ENCODE peak calls at places on chromosomes 13 and 19, in six cellular contexts. One of them, this sample, is unnamed.

GRCh38 chr13:47959468-47960088 is 41.5 kb downstream of the SUCLA2 start:
- DNase-seq in transverse colon: no peak
- DNase-seq in WERI-Rb-1: no peak
- DNase-seq in SJSA1: no peak
- DNase-seq in adrenal gland: no peak
- DNase-seq in tibial nerve: no peak
- DNase-seq in this sample: no peak

GRCh38 chr13:23748109-23748508 is 141.1 kb downstream of the MIPEP start:
- DNase-seq in SJSA1: no peak
- DNase-seq in WERI-Rb-1: no peak
- DNase-seq in tibial nerve: no peak
- DNase-seq in adrenal gland: no peak
- DNase-seq in transverse colon: no peak
- DNase-seq in this sample: no peak

GRCh38 chr19:34841780-34842179 is 68.8 kb upstream of the ZNF599 start:
- DNase-seq in WERI-Rb-1: peak; percentile 88
- DNase-seq in adrenal gland: no peak
- DNase-seq in tibial nerve: no peak
- DNase-seq in transverse colon: no peak
- DNase-seq in SJSA1: no peak
- DNase-seq in this sample: no peak

GRCh38 chr13:62085832-62086231 is 670.2 kb upstream of the PCDH20 start:
- DNase-seq in WERI-Rb-1: no peak
- DNase-seq in adrenal gland: no peak
- DNase-seq in tibial nerve: no peak
- DNase-seq in SJSA1: no peak
- DNase-seq in transverse colon: no peak
- DNase-seq in this sample: no peak

GRCh38 chr19:13619203-13619632 is 112.9 kb upstream of the CACNA1A start:
- DNase-seq in WERI-Rb-1: no peak
- DNase-seq in adrenal gland: no peak
- DNase-seq in SJSA1: no peak
- DNase-seq in tibial nerve: no peak
- DNase-seq in transverse colon: no peak
- DNase-seq in this sample: no peak

GRCh38 chr13:91381371-91381770 is 17.1 kb upstream of the GPC5 start:
- DNase-seq in adrenal gland: no peak
- DNase-seq in SJSA1: no peak
- DNase-seq in WERI-Rb-1: peak; percentile 54
- DNase-seq in tibial nerve: no peak
- DNase-seq in transverse colon: no peak
- DNase-seq in this sample: peak; percentile 23

GRCh38 chr13:20401958-20402856 is 123.5 kb downstream of the CRYL1 start:
- DNase-seq in WERI-Rb-1: no peak
- DNase-seq in adrenal gland: no peak
- DNase-seq in SJSA1: no peak
- DNase-seq in transverse colon: no peak
- DNase-seq in tibial nerve: no peak
- DNase-seq in this sample: no peak

GRCh38 chr13:45501175-45501526 is 36.4 kb downstream of the COG3 start:
- DNase-seq in tibial nerve: no peak
- DNase-seq in transverse colon: no peak
- DNase-seq in WERI-Rb-1: no peak
- DNase-seq in SJSA1: no peak
- DNase-seq in adrenal gland: no peak
- DNase-seq in this sample: no peak

GRCh38 chr13:84980571-84980970 is 818.6 kb downstream of the SLITRK6 start:
- DNase-seq in tibial nerve: no peak
- DNase-seq in transverse colon: no peak
- DNase-seq in SJSA1: no peak
- DNase-seq in adrenal gland: no peak
- DNase-seq in WERI-Rb-1: no peak
- DNase-seq in this sample: no peak

GRCh38 chr19:10986301-10987127 is 25.7 kb downstream of the SMARCA4 start:
- DNase-seq in transverse colon: no peak
- DNase-seq in WERI-Rb-1: no peak
- DNase-seq in SJSA1: no peak
- DNase-seq in adrenal gland: no peak
- DNase-seq in tibial nerve: no peak
- DNase-seq in this sample: no peak

GRCh38 chr19:10991076-10991475 is 30.2 kb downstream of the SMARCA4 start:
- DNase-seq in tibial nerve: no peak
- DNase-seq in SJSA1: no peak
- DNase-seq in WERI-Rb-1: no peak
- DNase-seq in adrenal gland: no peak
- DNase-seq in transverse colon: no peak
- DNase-seq in this sample: no peak

GRCh38 chr19:10988921-10989320 is 28.1 kb downstream of the SMARCA4 start:
- DNase-seq in tibial nerve: no peak
- DNase-seq in transverse colon: no peak
- DNase-seq in SJSA1: no peak
- DNase-seq in WERI-Rb-1: no peak
- DNase-seq in adrenal gland: no peak
- DNase-seq in this sample: no peak

GRCh38 chr19:10987621-10988297 is 26.9 kb downstream of the SMARCA4 start:
- DNase-seq in tibial nerve: no peak
- DNase-seq in WERI-Rb-1: no peak
- DNase-seq in transverse colon: no peak
- DNase-seq in SJSA1: no peak
- DNase-seq in adrenal gland: no peak
- DNase-seq in this sample: no peak

GRCh38 chr19:10988380-10988779 is 27.6 kb downstream of the SMARCA4 start:
- DNase-seq in tibial nerve: no peak
- DNase-seq in transverse colon: no peak
- DNase-seq in WERI-Rb-1: no peak
- DNase-seq in adrenal gland: no peak
- DNase-seq in SJSA1: no peak
- DNase-seq in this sample: no peak
- H3K36me3 ChIP-seq in tibial nerve: no peaks in the 10 kb centered on the region
- H3K36me3 ChIP-seq in transverse colon: peaks cover 59% of the 10 kb centered on the region
- H3K36me3 ChIP-seq in WERI-Rb-1: peaks cover 90% of the 10 kb centered on the region
- H3K36me3 ChIP-seq in adrenal gland: peaks cover 85% of the 10 kb centered on the region
- H3K36me3 ChIP-seq in SJSA1: peaks cover 86% of the 10 kb centered on the region
- H3K36me3 ChIP-seq in this sample: no peaks in the 10 kb centered on the region

GRCh38 chr13:60612593-60612992 is 215.6 kb downstream of the TDRD3 start:
- DNase-seq in transverse colon: no peak
- DNase-seq in adrenal gland: no peak
- DNase-seq in WERI-Rb-1: no peak
- DNase-seq in SJSA1: no peak
- DNase-seq in tibial nerve: no peak
- DNase-seq in this sample: peak; percentile 13
- H3K36me3 ChIP-seq in transverse colon: no peaks in the 10 kb centered on the region
- H3K36me3 ChIP-seq in adrenal gland: no peaks in the 10 kb centered on the region
- H3K36me3 ChIP-seq in WERI-Rb-1: no peaks in the 10 kb centered on the region
- H3K36me3 ChIP-seq in SJSA1: no peaks in the 10 kb centered on the region
- H3K36me3 ChIP-seq in tibial nerve: no peaks in the 10 kb centered on the region
- H3K36me3 ChIP-seq in this sample: no peaks in the 10 kb centered on the region

GRCh38 chr19:42203700-42204099 is 13.8 kb downstream of the DEDD2 start:
- DNase-seq in tibial nerve: no peak
- DNase-seq in transverse colon: no peak
- DNase-seq in SJSA1: no peak
- DNase-seq in adrenal gland: peak; percentile 2
- DNase-seq in WERI-Rb-1: no peak
- DNase-seq in this sample: no peak
- H3K36me3 ChIP-seq in tibial nerve: no peaks in the 10 kb centered on the region
- H3K36me3 ChIP-seq in transverse colon: peaks cover 23% of the 10 kb centered on the region
- H3K36me3 ChIP-seq in SJSA1: peaks cover 43% of the 10 kb centered on the region
- H3K36me3 ChIP-seq in adrenal gland: peaks cover 82% of the 10 kb centered on the region
- H3K36me3 ChIP-seq in WERI-Rb-1: peaks cover 86% of the 10 kb centered on the region
- H3K36me3 ChIP-seq in this sample: no peaks in the 10 kb centered on the region

GRCh38 chr19:2111425-2111824 is 14.7 kb downstream of the IZUMO4 start:
- DNase-seq in SJSA1: no peak
- DNase-seq in transverse colon: no peak
- DNase-seq in tibial nerve: no peak
- DNase-seq in adrenal gland: no peak
- DNase-seq in WERI-Rb-1: no peak
- DNase-seq in this sample: no peak

GRCh38 chr19:2110822-2111221 is 14.1 kb downstream of the IZUMO4 start:
- DNase-seq in SJSA1: no peak
- DNase-seq in WERI-Rb-1: no peak
- DNase-seq in adrenal gland: no peak
- DNase-seq in transverse colon: no peak
- DNase-seq in tibial nerve: no peak
- DNase-seq in this sample: no peak

GRCh38 chr19:2111886-2112285 is 15.2 kb downstream of the IZUMO4 start:
- DNase-seq in SJSA1: no peak
- DNase-seq in tibial nerve: no peak
- DNase-seq in transverse colon: no peak
- DNase-seq in adrenal gland: no peak
- DNase-seq in WERI-Rb-1: no peak
- DNase-seq in this sample: no peak

GRCh38 chr19:2109278-2109864 is 12.7 kb downstream of the IZUMO4 start:
- DNase-seq in SJSA1: no peak
- DNase-seq in transverse colon: no peak
- DNase-seq in tibial nerve: no peak
- DNase-seq in adrenal gland: no peak
- DNase-seq in WERI-Rb-1: no peak
- DNase-seq in this sample: no peak

GRCh38 chr19:2108251-2109016 is 11.7 kb downstream of the IZUMO4 start:
- DNase-seq in tibial nerve: no peak
- DNase-seq in transverse colon: no peak
- DNase-seq in WERI-Rb-1: no peak
- DNase-seq in SJSA1: no peak
- DNase-seq in adrenal gland: no peak
- DNase-seq in this sample: no peak
- H3K36me3 ChIP-seq in tibial nerve: peaks cover 10% of the 10 kb centered on the region
- H3K36me3 ChIP-seq in transverse colon: peaks cover 66% of the 10 kb centered on the region
- H3K36me3 ChIP-seq in WERI-Rb-1: peaks cover 79% of the 10 kb centered on the region
- H3K36me3 ChIP-seq in SJSA1: peaks cover 83% of the 10 kb centered on the region
- H3K36me3 ChIP-seq in adrenal gland: peaks cover 83% of the 10 kb centered on the region
- H3K36me3 ChIP-seq in this sample: no peaks in the 10 kb centered on the region

GRCh38 chr19:8811315-8812172 is 20.6 kb downstream of the ZNF558 start:
- DNase-seq in tibial nerve: no peak
- DNase-seq in WERI-Rb-1: no peak
- DNase-seq in SJSA1: no peak
- DNase-seq in adrenal gland: no peak
- DNase-seq in transverse colon: no peak
- DNase-seq in this sample: no peak
- H3K36me3 ChIP-seq in tibial nerve: peaks cover 35% of the 10 kb centered on the region
- H3K36me3 ChIP-seq in WERI-Rb-1: peaks cover 35% of the 10 kb centered on the region
- H3K36me3 ChIP-seq in SJSA1: peaks cover 72% of the 10 kb centered on the region
- H3K36me3 ChIP-seq in adrenal gland: peaks cover 40% of the 10 kb centered on the region
- H3K36me3 ChIP-seq in transverse colon: peaks cover 94% of the 10 kb centered on the region
- H3K36me3 ChIP-seq in this sample: peaks cover 39% of the 10 kb centered on the region

This sample was measured in hepatocyte.